ENCODE peak calls at places on chromosomes 6 and 20, in nine cellular contexts. A is neural progenitor cell; H is nephron progenitor cell; I is left lung; X is upper lobe of right lung; D is body of pancreas; B is CD8-positive, alpha-beta T cell; T is AG09309; U is IMR-90. Y is an unnamed sample.

GRCh38 chr6:167762259-167762962 is 64.3 kb upstream of the AFDN start:
- DNase-seq in T (no peak), D (no peak), B (no peak), H (no peak), A (no peak), I (no peak), U (no peak), X (no peak), Y (peak; percentile 73)

GRCh38 chr6:109358204-109358603 is 24.1 kb downstream of the CD164 start:
- DNase-seq in A (no peak), T (no peak), B (no peak), I (no peak), H (no peak), X (no peak), D (no peak), U (no peak), Y (no peak)

GRCh38 chr20:41654292-41654691 is 36.1 kb upstream of the CHD6 start:
- DNase-seq in A (no peak), B (no peak), U (no peak), X (no peak), H (no peak), I (no peak), T (no peak), D (peak; percentile 14), Y (no peak)

GRCh38 chr6:35145757-35146156 is 4.6 kb upstream of the TCP11 start:
- DNase-seq in U (no peak), H (no peak), D (no peak), B (no peak), A (no peak), I (no peak), X (no peak), T (no peak), Y (no peak)

GRCh38 chr20:10710995-10711775 is 37.4 kb upstream of the JAG1 start:
- DNase-seq in T (no peak), A (no peak), U (peak; percentile 32), H (no peak), D (peak; percentile 41), B (no peak), I (no peak), X (no peak), Y (peak; percentile 55)

GRCh38 chr20:36647194-36648121 is 1.5 kb upstream of the SLA2 start:
- DNase-seq in U (no peak), I (no peak), D (no peak), A (peak; percentile 86), T (no peak), B (no peak), H (no peak), X (peak; percentile 4), Y (no peak)

GRCh38 chr6:29216528-29216927 is 45.8 kb downstream of the OR2J2 start:
- DNase-seq in D (no peak), A (no peak), T (no peak), U (no peak), H (no peak), X (no peak), I (no peak), B (no peak), Y (no peak)

GRCh38 chr6:41596807-41597206 is 41.5 kb upstream of the MDFI start:
- DNase-seq in H (no peak), B (no peak), I (no peak), X (no peak), A (no peak), T (no peak), U (no peak), D (no peak), Y (peak; percentile 32)

GRCh38 chr6:92125681-92126080 is 1293.7 kb downstream of the EPHA7 start:
- DNase-seq in X (no peak), T (no peak), I (no peak), D (no peak), H (no peak), B (no peak), U (no peak), A (no peak), Y (no peak)

GRCh38 chr6:15443119-15443518 is 197.2 kb downstream of the JARID2 start:
- DNase-seq in D (no peak), H (no peak), T (peak; percentile 61), B (no peak), U (peak; percentile 94), I (no peak), A (no peak), X (no peak), Y (no peak)

GRCh38 chr6:43768983-43769525 is 957 bp upstream of the VEGFA start:
- DNase-seq in B (no peak), T (peak; percentile 87), A (peak; percentile 29), I (no peak), U (peak; percentile 91), D (no peak), H (no peak), X (no peak), Y (no peak)

GRCh38 chr6:107794771-107795170 is 29.3 kb downstream of the SCML4 start:
- DNase-seq in B (no peak), D (no peak), I (no peak), H (no peak), U (no peak), T (no peak), A (no peak), X (no peak), Y (no peak)

GRCh38 chr6:107805504-107805903 is 18.6 kb downstream of the SCML4 start:
- DNase-seq in X (no peak), H (no peak), A (no peak), I (no peak), D (no peak), U (no peak), T (no peak), B (no peak), Y (no peak)

GRCh38 chr6:107801195-107801594 is 22.9 kb downstream of the SCML4 start:
- DNase-seq in H (no peak), B (no peak), T (no peak), A (no peak), D (no peak), X (no peak), I (no peak), U (no peak), Y (no peak)

GRCh38 chr6:107803957-107804356 is 20.2 kb downstream of the SCML4 start:
- DNase-seq in T (no peak), I (no peak), H (no peak), B (no peak), A (no peak), D (no peak), X (no peak), U (no peak), Y (no peak)

GRCh38 chr6:107800564-107801164 is 23.4 kb downstream of the SCML4 start:
- DNase-seq in T (no peak), B (no peak), D (no peak), H (no peak), A (no peak), I (no peak), U (no peak), X (no peak), Y (no peak)
- TF ChIP-seq CTCF in T (peak; percentile 28), B (peak; percentile 40), D (peak; percentile 63), H (no peak), A (peak; percentile 53), I (no peak), U (peak; percentile 27), X (no peak), Y (peak; percentile 68)

DNA sequence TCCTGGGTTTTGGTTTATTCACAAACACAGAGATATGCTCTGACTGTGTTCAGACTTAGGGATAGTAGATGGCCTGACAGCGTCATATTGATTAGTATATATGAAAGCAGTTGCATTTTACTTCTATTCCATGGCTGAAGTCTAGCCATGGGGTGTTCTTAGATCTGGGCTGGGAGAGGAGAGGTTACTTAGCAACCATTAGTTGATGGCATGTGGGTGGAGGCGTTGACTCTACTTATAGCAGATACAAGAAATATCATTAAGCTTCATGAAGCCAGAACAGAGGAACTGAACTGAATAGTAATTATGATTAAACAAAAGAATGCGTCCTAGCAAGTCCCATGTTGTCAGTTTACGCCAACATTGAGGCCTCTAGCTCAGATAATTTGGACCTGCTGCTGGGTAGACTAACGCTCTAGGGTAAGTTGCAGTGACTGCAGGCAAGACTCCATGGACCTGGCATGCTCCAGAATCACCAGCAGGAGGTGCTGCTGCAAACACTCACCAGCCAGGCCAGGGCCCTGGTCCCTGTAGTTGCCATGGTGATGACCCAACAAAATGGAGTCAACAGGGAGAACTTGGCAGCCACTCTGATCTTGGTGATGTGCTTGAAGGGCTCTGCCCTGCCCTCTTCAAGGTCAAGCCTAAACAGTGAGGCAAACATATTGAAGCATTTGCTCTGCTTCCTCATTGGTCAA is 477.4 kb downstream of the PREX1 start:
- DNase-seq in H (no peak), B (no peak), I (no peak), T (no peak), U (no peak), X (no peak), A (peak; percentile 62), D (no peak), Y (no peak)
- TF ChIP-seq CTCF in H (peak; percentile 20), B (no peak), I (no peak), T (no peak), U (no peak), X (peak; percentile 16), A (peak; percentile 61), D (no peak), Y (no peak)

GRCh38 chr6:4466769-4467480 is 309.3 kb upstream of the CDYL start:
- DNase-seq in U (no peak), H (no peak), T (no peak), X (no peak), B (no peak), D (no peak), I (no peak), A (peak; percentile 25), Y (no peak)
- TF ChIP-seq CTCF in U (no peak), H (no peak), T (peak; percentile 13), X (no peak), B (no peak), D (no peak), I (no peak), A (peak; percentile 13), Y (no peak)

DNA sequence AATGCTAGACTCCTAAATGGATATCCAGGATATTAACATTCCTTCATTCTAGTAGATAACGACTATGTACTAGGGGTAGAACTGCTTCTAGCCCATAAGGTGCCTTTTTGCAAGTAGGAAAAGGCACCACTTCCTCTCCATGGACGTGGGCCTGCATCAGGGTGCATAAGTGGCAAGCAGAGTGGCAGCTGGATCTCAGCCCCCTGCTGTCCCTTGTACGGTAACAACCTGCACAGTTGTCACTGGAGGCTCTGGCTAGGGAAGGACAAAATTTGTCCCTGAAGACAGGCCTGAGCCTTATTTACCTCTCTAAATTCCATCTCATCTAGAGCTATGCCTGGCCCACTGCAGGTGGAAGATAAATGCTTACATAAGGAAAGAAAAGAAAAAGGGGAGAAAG is 42.5 kb upstream of the SAYSD1 start:
- DNase-seq in B (no peak), A (no peak), H (no peak), T (no peak), I (no peak), U (no peak), X (no peak), D (no peak), Y (no peak)
- TF ChIP-seq CTCF in B (no peak), A (no peak), H (no peak), T (no peak), I (no peak), U (no peak), X (no peak), D (no peak), Y (no peak)